ENCODE peak calls at places on chromosomes 2 and 18, in nine cellular contexts. K, V, F, C, D, J, U, W and Q are unnamed samples.

GRCh38 chr2:634041-634440 is 43.2 kb downstream of the TMEM18 start:
- DNase-seq in C (no peak), U (no peak), V (no peak), D (no peak), J (no peak), K (no peak), F (no peak), W (no peak), Q (no peak)

GRCh38 chr2:182186132-182186735 is 200.6 kb downstream of the PPP1R1C start:
- DNase-seq in J (no peak), U (no peak), F (no peak), D (peak), C (peak), K (no peak), W (peak), V (peak), Q (no peak)

GRCh38 chr2:220670461-220670979 is 901.6 kb downstream of the EPHA4 start:
- DNase-seq in W (no peak), D (no peak), U (no peak), V (no peak), C (no peak), F (no peak), J (no peak), K (no peak), Q (no peak)

GRCh38 chr2:8697190-8697589 is 15.3 kb downstream of the ID2 start:
- DNase-seq in K (no peak), W (no peak), D (no peak), U (no peak), V (no peak), J (no peak), F (no peak), C (no peak), Q (no peak)

GRCh38 chr2:54574107-54574859 is 118.2 kb downstream of the SPTBN1 start:
- DNase-seq in K (peak), W (no peak), U (no peak), J (no peak), F (peak), D (peak), V (no peak), C (peak), Q (peak)

GRCh38 chr2:101478561-101479001 is 3.7 kb upstream of the RFX8 start:
- DNase-seq in D (no peak), J (no peak), F (no peak), V (no peak), W (peak), U (no peak), C (peak), K (no peak), Q (no peak)

GRCh38 chr2:227821043-227821942 is 7.7 kb downstream of the CCL20 start:
- DNase-seq in W (no peak), V (no peak), D (no peak), K (no peak), J (no peak), F (peak), C (no peak), U (no peak), Q (no peak)

GRCh38 chr2:241558532-241559488 is at the start of gene BOK:
- DNase-seq in F (peak), C (peak), V (peak), W (peak), D (peak), K (peak), U (peak), J (peak), Q (peak)

GRCh38 chr2:74865770-74866674 is 32.1 kb downstream of the HK2 start:
- DNase-seq in D (no peak), J (no peak), W (no peak), U (no peak), K (no peak), F (no peak), V (no peak), C (no peak), Q (no peak)

GRCh38 chr2:239294571-239295054 is 106.2 kb downstream of the HDAC4 start:
- DNase-seq in D (no peak), F (peak), J (no peak), V (no peak), W (no peak), C (no peak), U (peak), K (no peak), Q (no peak)

GRCh38 chr18:79321625-79322024 is 74.1 kb upstream of the NFATC1 start:
- DNase-seq in V (no peak), J (no peak), W (peak), F (no peak), C (no peak), K (no peak), D (no peak), U (no peak), Q (no peak)

GRCh38 chr2:29802976-29803375 is 118.4 kb downstream of the ALK start:
- DNase-seq in W (peak), V (no peak), U (no peak), D (no peak), F (no peak), K (no peak), J (no peak), C (no peak), Q (no peak)

GRCh38 chr2:202555354-202555753 is 79.4 kb upstream of the FAM117B start:
- DNase-seq in W (peak), D (no peak), V (no peak), C (no peak), J (no peak), U (no peak), F (no peak), K (no peak), Q (no peak)

GRCh38 chr2:134413912-134414311 is 160.0 kb downstream of the MGAT5 start:
- DNase-seq in C (no peak), V (no peak), U (no peak), W (no peak), K (no peak), F (no peak), J (no peak), D (no peak), Q (no peak)

GRCh38 chr2:74555610-74556103 is 1.1 kb downstream of the DOK1 start:
- DNase-seq in D (no peak), F (no peak), K (no peak), U (peak), C (no peak), W (no peak), V (no peak), J (no peak), Q (no peak)

GRCh38 chr2:1795842-1796580 is 51.7 kb upstream of the PXDN start:
- DNase-seq in K (no peak), D (no peak), U (no peak), F (no peak), C (no peak), J (no peak), V (no peak), W (peak), Q (no peak)

GRCh38 chr2:237693281-237694039 is 66.1 kb downstream of the LRRFIP1 start:
- DNase-seq in D (peak), C (peak), V (no peak), W (peak), U (no peak), J (no peak), K (no peak), F (no peak), Q (no peak)

GRCh38 chr2:142857247-142858154 is 20.0 kb upstream of the KYNU start:
- DNase-seq in U (no peak), C (peak), K (no peak), J (no peak), V (no peak), D (peak), W (peak), F (no peak), Q (no peak)
- H3K4me3 ChIP-seq in U (no peak), C (no peak), K (no peak), J (no peak), V (no peak), D (no peak), W (no peak), F (no peak), Q (no peak)

GRCh38 chr2:177396630-177397460 is 4.3 kb downstream of the AGPS start:
- DNase-seq in K (no peak), F (no peak), J (no peak), U (no peak), V (no peak), C (peak), W (peak), D (peak), Q (peak)
- H3K4me3 ChIP-seq in K (no peak), F (no peak), J (no peak), U (no peak), V (no peak), C (no peak), W (peak), D (no peak), Q (no peak)

GRCh38 chr2:153455856-153456255 is 22.7 kb downstream of the RPRM start:
- DNase-seq in K (no peak), W (no peak), C (no peak), J (no peak), F (no peak), V (no peak), D (no peak), U (no peak), Q (no peak)
- H3K4me3 ChIP-seq in K (no peak), W (no peak), C (no peak), J (no peak), F (no peak), V (no peak), D (no peak), U (no peak), Q (no peak)

GRCh38 chr2:191012346-191012745 is 1.6 kb downstream of the STAT1 start:
- DNase-seq in W (no peak), K (no peak), V (no peak), U (no peak), D (no peak), J (no peak), F (no peak), C (no peak), Q (no peak)
- H3K4me3 ChIP-seq in W (peak), K (no peak), V (no peak), U (peak), D (no peak), J (no peak), F (peak), C (peak), Q (peak)

GRCh38 chr2:37631698-37632097 is 39.7 kb downstream of the CDC42EP3 start:
- DNase-seq in C (no peak), D (no peak), F (no peak), J (no peak), V (no peak), K (no peak), U (no peak), W (no peak), Q (no peak)

GRCh38 chr2:37633234-37633633 is 38.2 kb downstream of the CDC42EP3 start:
- DNase-seq in F (no peak), W (no peak), V (no peak), K (no peak), U (no peak), C (no peak), D (no peak), J (no peak), Q (no peak)

GRCh38 chr2:37633838-37634237 is 37.6 kb downstream of the CDC42EP3 start:
- DNase-seq in J (no peak), V (no peak), F (no peak), C (no peak), U (no peak), D (no peak), K (no peak), W (no peak), Q (no peak)

GRCh38 chr2:37631292-37631691 is 40.1 kb downstream of the CDC42EP3 start:
- DNase-seq in J (no peak), F (no peak), W (no peak), D (no peak), U (no peak), K (no peak), C (no peak), V (no peak), Q (no peak)

DNA sequence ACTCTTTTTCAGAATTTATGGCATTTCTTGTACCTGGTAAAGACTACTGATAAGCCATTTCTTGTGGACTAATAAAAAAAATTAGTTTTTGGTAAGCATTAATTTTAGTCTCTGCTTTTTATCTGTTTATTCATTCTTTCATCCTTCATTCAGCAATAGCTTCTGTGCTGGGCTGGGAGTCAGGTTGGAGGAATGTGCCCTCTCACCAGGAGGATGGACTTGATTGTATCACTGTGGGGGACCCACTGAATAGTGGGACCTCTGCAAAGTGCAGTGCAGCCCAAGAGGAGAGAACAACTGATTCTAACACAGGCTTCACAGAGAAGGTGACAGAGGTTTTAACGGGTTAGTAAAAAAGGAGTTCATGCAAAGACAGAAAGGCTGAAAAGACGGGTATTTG is 39.1 kb downstream of the CDC42EP3 start:
- DNase-seq in D (no peak), V (no peak), F (no peak), C (no peak), U (no peak), W (no peak), J (no peak), K (no peak), Q (no peak)
- H3K4me3 ChIP-seq in D (no peak), V (no peak), F (no peak), C (no peak), U (no peak), W (no peak), J (no peak), K (no peak), Q (no peak)

DNA sequence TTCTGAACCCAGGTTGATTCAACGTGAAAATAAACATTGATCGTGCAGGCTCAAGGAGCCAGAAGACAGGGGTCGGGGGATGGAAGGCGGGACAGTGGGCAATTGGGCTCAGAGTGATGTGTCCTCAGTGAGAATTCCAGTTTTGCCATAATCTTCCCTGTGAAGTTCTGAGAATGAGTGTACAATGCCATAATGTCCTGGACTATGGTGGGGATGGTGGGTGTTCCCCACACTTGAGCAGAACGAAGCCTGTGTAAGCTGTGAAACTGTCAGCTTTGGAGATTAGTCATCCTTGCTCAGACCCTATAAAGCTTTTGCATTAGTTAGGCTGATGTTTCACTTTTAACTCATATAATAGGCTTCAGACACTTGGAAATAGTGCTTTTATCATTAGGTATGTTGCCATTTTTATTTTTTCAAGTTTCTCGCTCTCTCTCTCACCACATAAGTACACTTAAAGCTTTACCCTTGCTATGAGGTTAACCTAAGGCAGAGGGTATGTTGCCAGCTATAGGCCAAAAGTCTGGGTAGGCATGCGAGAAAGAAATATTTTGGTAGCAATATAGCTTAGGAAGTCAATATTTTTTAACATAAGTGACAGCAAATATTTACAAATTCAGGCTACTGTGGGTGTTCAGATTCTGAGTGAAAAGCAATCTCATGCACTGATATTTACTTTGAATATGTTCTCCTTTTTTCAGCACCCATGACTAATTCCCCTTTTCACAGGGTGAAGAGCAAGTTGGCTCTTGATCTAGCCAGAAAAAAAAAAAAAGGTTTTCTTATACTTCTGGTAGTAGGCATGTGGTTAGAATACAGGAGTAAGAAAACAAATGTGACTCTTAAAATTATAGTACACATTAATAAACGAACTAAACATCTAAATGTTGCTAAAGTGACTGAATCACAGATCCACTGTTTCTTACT is 47.2 kb downstream of the CDC42EP3 start:
- DNase-seq in C (no peak), D (peak), K (no peak), U (no peak), F (no peak), V (no peak), W (peak), J (no peak), Q (no peak)
- H3K4me3 ChIP-seq in C (no peak), D (no peak), K (no peak), U (no peak), F (no peak), V (no peak), W (no peak), J (no peak), Q (no peak)

GRCh38 chr2:213241817-213242216 is 42.4 kb upstream of the SPAG16 start:
- DNase-seq in D (no peak), J (no peak), K (no peak), C (no peak), V (no peak), W (no peak), F (no peak), U (no peak), Q (no peak)
- H3K4me3 ChIP-seq in D (no peak), J (no peak), K (no peak), C (no peak), V (no peak), W (no peak), F (no peak), U (no peak), Q (no peak)

GRCh38 chr2:105748564-105748963 is 3.9 kb downstream of the NCK2 start:
- DNase-seq in U (no peak), J (no peak), W (no peak), V (no peak), F (no peak), C (no peak), K (no peak), D (peak), Q (no peak)

GRCh38 chr2:105744909-105745853 is at the start of gene NCK2:
- DNase-seq in W (peak), V (peak), C (peak), U (peak), K (peak), F (peak), D (no peak), J (peak), Q (no peak)

GRCh38 chr2:105746177-105747080 is 1.7 kb downstream of the NCK2 start:
- DNase-seq in U (peak), V (peak), K (peak), F (peak), D (peak), J (peak), C (no peak), W (no peak), Q (no peak)

GRCh38 chr2:105747997-105748396 is 3.3 kb downstream of the NCK2 start:
- DNase-seq in W (no peak), J (no peak), D (no peak), K (peak), V (no peak), U (no peak), C (no peak), F (no peak), Q (no peak)

DNA sequence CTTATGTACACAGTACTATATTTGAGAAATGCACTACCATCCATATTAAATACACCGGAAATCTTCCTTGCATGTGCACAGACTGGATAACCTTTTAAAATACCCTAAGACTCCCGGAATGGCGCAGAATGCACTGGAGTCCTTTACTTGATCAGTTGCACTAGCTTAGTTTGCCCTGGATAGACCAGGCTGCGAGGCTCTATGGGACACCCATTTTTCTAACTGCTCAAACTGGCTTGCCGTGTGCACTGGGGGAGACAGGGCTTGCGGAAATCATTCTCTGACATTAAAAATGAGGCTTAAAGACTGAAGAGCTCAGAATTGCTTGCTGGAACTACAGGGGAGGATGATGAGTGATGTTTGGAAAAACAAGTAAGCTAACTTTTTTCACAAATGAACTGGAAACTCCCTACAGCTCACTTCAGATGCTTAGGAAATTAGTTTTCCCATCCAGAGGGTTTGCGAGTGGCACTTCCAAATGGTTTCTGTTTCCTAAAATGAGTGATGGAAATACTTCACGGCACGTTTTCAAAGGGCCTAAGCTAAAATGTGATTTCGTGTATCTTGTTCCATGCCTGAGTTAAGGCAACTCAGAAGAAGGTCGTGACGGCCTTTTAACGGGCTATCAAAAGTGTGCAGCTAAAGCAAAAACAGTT is 2.7 kb downstream of the NCK2 start:
- DNase-seq in J (no peak), K (no peak), F (no peak), W (no peak), C (no peak), U (no peak), D (peak), V (no peak), Q (no peak)
- H3K4me3 ChIP-seq in J (no peak), K (no peak), F (peak), W (peak), C (no peak), U (no peak), D (no peak), V (no peak), Q (no peak)